ENCODE peak calls at places on chromosomes 4 and X, in seven cellular contexts. One of them, this sample, is unnamed.

GRCh38 chrX:124736553-124737240 is 390.3 kb downstream of the SH2D1A start:
- DNase-seq in stomach: no peak
- DNase-seq in A549: no peak
- DNase-seq in GM12878: no peak
- DNase-seq in suprapubic skin: no peak
- DNase-seq in tibial nerve: no peak
- DNase-seq in ovary: no peak
- DNase-seq in this sample: no peak

GRCh38 chr4:73777612-73778011 is 37.2 kb downstream of the CXCL8 start:
- DNase-seq in stomach: no peak
- DNase-seq in A549: no peak
- DNase-seq in GM12878: no peak
- DNase-seq in suprapubic skin: no peak
- DNase-seq in tibial nerve: no peak
- DNase-seq in ovary: no peak
- DNase-seq in this sample: no peak

GRCh38 chr4:41418444-41418843 is 119.5 kb upstream of the LIMCH1 start:
- DNase-seq in stomach: no peak
- DNase-seq in A549: no peak
- DNase-seq in GM12878: no peak
- DNase-seq in suprapubic skin: no peak
- DNase-seq in tibial nerve: no peak
- DNase-seq in ovary: no peak
- DNase-seq in this sample: no peak

GRCh38 chr4:133812236-133812635 is 389.4 kb downstream of the PABPC4L start:
- DNase-seq in stomach: no peak
- DNase-seq in A549: no peak
- DNase-seq in GM12878: no peak
- DNase-seq in suprapubic skin: no peak
- DNase-seq in tibial nerve: no peak
- DNase-seq in ovary: no peak
- DNase-seq in this sample: no peak

GRCh38 chr4:30208731-30209435 is 511.3 kb upstream of the PCDH7 start:
- DNase-seq in stomach: no peak
- DNase-seq in A549: no peak
- DNase-seq in GM12878: no peak
- DNase-seq in suprapubic skin: no peak
- DNase-seq in tibial nerve: no peak
- DNase-seq in ovary: no peak
- DNase-seq in this sample: no peak

GRCh38 chr4:16591867-16592266 is 306.6 kb downstream of the LDB2 start:
- DNase-seq in stomach: no peak
- DNase-seq in A549: no peak
- DNase-seq in GM12878: no peak
- DNase-seq in suprapubic skin: no peak
- DNase-seq in tibial nerve: peak; percentile 57
- DNase-seq in ovary: peak; percentile 75
- DNase-seq in this sample: no peak

GRCh38 chr4:154928640-154929257 is 147.7 kb downstream of the RBM46 start:
- DNase-seq in stomach: no peak
- DNase-seq in A549: peak; percentile 10
- DNase-seq in GM12878: no peak
- DNase-seq in suprapubic skin: no peak
- DNase-seq in tibial nerve: no peak
- DNase-seq in ovary: no peak
- DNase-seq in this sample: no peak

GRCh38 chr4:139177049-139177887 is at the start of gene ELF2:
- DNase-seq in stomach: peak; percentile 94
- DNase-seq in A549: peak; percentile 59
- DNase-seq in GM12878: no peak
- DNase-seq in suprapubic skin: peak; percentile 95
- DNase-seq in tibial nerve: peak; percentile 88
- DNase-seq in ovary: peak; percentile 96
- DNase-seq in this sample: peak; percentile 97

GRCh38 chr4:111014537-111014936 is 391.7 kb upstream of the PITX2 start:
- DNase-seq in stomach: no peak
- DNase-seq in A549: no peak
- DNase-seq in GM12878: no peak
- DNase-seq in suprapubic skin: no peak
- DNase-seq in tibial nerve: no peak
- DNase-seq in ovary: no peak
- DNase-seq in this sample: no peak

GRCh38 chr4:89434364-89434988 is 126.9 kb upstream of the GPRIN3 start:
- DNase-seq in stomach: no peak
- DNase-seq in A549: peak; percentile 6
- DNase-seq in GM12878: no peak
- DNase-seq in suprapubic skin: no peak
- DNase-seq in tibial nerve: no peak
- DNase-seq in ovary: no peak
- DNase-seq in this sample: no peak

GRCh38 chrX:48685416-48685815 is 1.8 kb downstream of the WAS start:
- DNase-seq in stomach: no peak
- DNase-seq in A549: no peak
- DNase-seq in GM12878: no peak
- DNase-seq in suprapubic skin: no peak
- DNase-seq in tibial nerve: no peak
- DNase-seq in ovary: no peak
- DNase-seq in this sample: no peak

GRCh38 chrX:48688531-48689142 is 5.0 kb downstream of the WAS start:
- DNase-seq in stomach: no peak
- DNase-seq in A549: no peak
- DNase-seq in GM12878: no peak
- DNase-seq in suprapubic skin: no peak
- DNase-seq in tibial nerve: no peak
- DNase-seq in ovary: no peak
- DNase-seq in this sample: no peak

GRCh38 chrX:48684134-48684533 is 535 bp downstream of the WAS start:
- DNase-seq in stomach: no peak
- DNase-seq in A549: no peak
- DNase-seq in GM12878: no peak
- DNase-seq in suprapubic skin: no peak
- DNase-seq in tibial nerve: no peak
- DNase-seq in ovary: no peak
- DNase-seq in this sample: no peak

GRCh38 chrX:48681539-48682183 is 1.9 kb upstream of the WAS start:
- DNase-seq in stomach: no peak
- DNase-seq in A549: no peak
- DNase-seq in GM12878: no peak
- DNase-seq in suprapubic skin: no peak
- DNase-seq in tibial nerve: no peak
- DNase-seq in ovary: no peak
- DNase-seq in this sample: no peak

GRCh38 chrX:48683411-48683982 is at the start of gene WAS:
- DNase-seq in stomach: no peak
- DNase-seq in A549: no peak
- DNase-seq in GM12878: peak; percentile 35
- DNase-seq in suprapubic skin: no peak
- DNase-seq in tibial nerve: no peak
- DNase-seq in ovary: no peak
- DNase-seq in this sample: no peak
- TF ChIP-seq POLR2A in stomach: no peak
- TF ChIP-seq POLR2A in A549: no peak
- TF ChIP-seq POLR2A in GM12878: peak; percentile 74
- TF ChIP-seq POLR2A in suprapubic skin: no peak
- TF ChIP-seq POLR2A in tibial nerve: no peak
- TF ChIP-seq POLR2A in ovary: no peak
- TF ChIP-seq POLR2A in this sample: no peak

GRCh38 chrX:151970661-151971060 is 3.8 kb downstream of the GABRE start:
- DNase-seq in stomach: peak; percentile 29
- DNase-seq in A549: peak; percentile 63
- DNase-seq in GM12878: no peak
- DNase-seq in suprapubic skin: peak; percentile 84
- DNase-seq in tibial nerve: peak; percentile 67
- DNase-seq in ovary: peak; percentile 35
- DNase-seq in this sample: no peak
- TF ChIP-seq EP300 in stomach: no peak
- TF ChIP-seq EP300 in A549: peak; percentile 66
- TF ChIP-seq EP300 in GM12878: no peak
- TF ChIP-seq EP300 in suprapubic skin: no peak
- TF ChIP-seq EP300 in tibial nerve: no peak
- TF ChIP-seq EP300 in ovary: no peak
- TF ChIP-seq EP300 in this sample: no peak

GRCh38 chr4:76459291-76459723 is 24.3 kb downstream of the SHROOM3 start:
- DNase-seq in stomach: no peak
- DNase-seq in A549: no peak
- DNase-seq in GM12878: no peak
- DNase-seq in suprapubic skin: no peak
- DNase-seq in tibial nerve: no peak
- DNase-seq in ovary: no peak
- DNase-seq in this sample: no peak
- H3K27ac ChIP-seq in stomach: no peak overlapping the region
- H3K27ac ChIP-seq in A549: no peak overlapping the region
- H3K27ac ChIP-seq in GM12878: no peak overlapping the region
- H3K27ac ChIP-seq in suprapubic skin: no peak overlapping the region
- H3K27ac ChIP-seq in tibial nerve: no peak overlapping the region
- H3K27ac ChIP-seq in ovary: no peak overlapping the region
- H3K27ac ChIP-seq in this sample: peak overlapping the region; percentile 67

GRCh38 chr4:170088686-170089085 is 1.1 kb downstream of the AADAT start:
- DNase-seq in stomach: no peak
- DNase-seq in A549: no peak
- DNase-seq in GM12878: no peak
- DNase-seq in suprapubic skin: no peak
- DNase-seq in tibial nerve: no peak
- DNase-seq in ovary: no peak
- DNase-seq in this sample: no peak

GRCh38 chr4:170090667-170091052 is 904 bp upstream of the AADAT start:
- DNase-seq in stomach: no peak
- DNase-seq in A549: no peak
- DNase-seq in GM12878: no peak
- DNase-seq in suprapubic skin: no peak
- DNase-seq in tibial nerve: no peak
- DNase-seq in ovary: no peak
- DNase-seq in this sample: no peak

GRCh38 chr4:170091069-170091696 is 1.4 kb upstream of the AADAT start:
- DNase-seq in stomach: no peak
- DNase-seq in A549: no peak
- DNase-seq in GM12878: no peak
- DNase-seq in suprapubic skin: no peak
- DNase-seq in tibial nerve: no peak
- DNase-seq in ovary: peak; percentile 22
- DNase-seq in this sample: no peak

GRCh38 chr4:170089274-170089742 is 448 bp downstream of the AADAT start:
- DNase-seq in stomach: no peak
- DNase-seq in A549: peak; percentile 3
- DNase-seq in GM12878: no peak
- DNase-seq in suprapubic skin: no peak
- DNase-seq in tibial nerve: no peak
- DNase-seq in ovary: peak; percentile 21
- DNase-seq in this sample: no peak

GRCh38 chr4:170089743-170090666 is at the start of gene AADAT:
- DNase-seq in stomach: peak; percentile 69
- DNase-seq in A549: peak; percentile 66
- DNase-seq in GM12878: no peak
- DNase-seq in suprapubic skin: peak; percentile 76
- DNase-seq in tibial nerve: peak; percentile 65
- DNase-seq in ovary: peak; percentile 81
- DNase-seq in this sample: no peak
- TF ChIP-seq POLR2A in stomach: no peak
- TF ChIP-seq POLR2A in A549: peak; percentile 60
- TF ChIP-seq POLR2A in GM12878: no peak
- TF ChIP-seq POLR2A in suprapubic skin: no peak
- TF ChIP-seq POLR2A in tibial nerve: peak; percentile 19
- TF ChIP-seq POLR2A in ovary: no peak
- TF ChIP-seq POLR2A in this sample: no peak

GRCh38 chr4:2869659-2870058 is 26.0 kb downstream of the ADD1 start:
- DNase-seq in stomach: no peak
- DNase-seq in A549: no peak
- DNase-seq in GM12878: no peak
- DNase-seq in suprapubic skin: no peak
- DNase-seq in tibial nerve: no peak
- DNase-seq in ovary: no peak
- DNase-seq in this sample: no peak

GRCh38 chr4:2871466-2871865 is 27.8 kb downstream of the ADD1 start:
- DNase-seq in stomach: no peak
- DNase-seq in A549: no peak
- DNase-seq in GM12878: no peak
- DNase-seq in suprapubic skin: no peak
- DNase-seq in tibial nerve: no peak
- DNase-seq in ovary: no peak
- DNase-seq in this sample: no peak

GRCh38 chr4:2873329-2873728 is 29.7 kb downstream of the ADD1 start:
- DNase-seq in stomach: no peak
- DNase-seq in A549: no peak
- DNase-seq in GM12878: no peak
- DNase-seq in suprapubic skin: no peak
- DNase-seq in tibial nerve: no peak
- DNase-seq in ovary: no peak
- DNase-seq in this sample: no peak

GRCh38 chr4:2870098-2870497 is 26.5 kb downstream of the ADD1 start:
- DNase-seq in stomach: no peak
- DNase-seq in A549: no peak
- DNase-seq in GM12878: no peak
- DNase-seq in suprapubic skin: no peak
- DNase-seq in tibial nerve: no peak
- DNase-seq in ovary: no peak
- DNase-seq in this sample: no peak

GRCh38 chr4:2871911-2872310 is 28.3 kb downstream of the ADD1 start:
- DNase-seq in stomach: no peak
- DNase-seq in A549: no peak
- DNase-seq in GM12878: no peak
- DNase-seq in suprapubic skin: no peak
- DNase-seq in tibial nerve: no peak
- DNase-seq in ovary: no peak
- DNase-seq in this sample: no peak
- TF ChIP-seq EP300 in stomach: no peak
- TF ChIP-seq EP300 in A549: no peak
- TF ChIP-seq EP300 in GM12878: no peak
- TF ChIP-seq EP300 in suprapubic skin: no peak
- TF ChIP-seq EP300 in tibial nerve: no peak
- TF ChIP-seq EP300 in ovary: no peak
- TF ChIP-seq EP300 in this sample: no peak